ENCODE peak calls at places on chromosomes 12 and 14, in five cellular contexts. C is GM23248; T is HCT116; P is pancreas; A is activated CD4-positive, alpha-beta T cell treated with anti-CD3 and anti-CD28 coated beads for 24 hours. N is an unnamed sample.

GRCh38 chr12:54657048-54657696 is 9.0 kb upstream of the DCD start:
- DNase-seq in C (no peak), T (no peak), P (no peak), A (no peak), N (no peak)

GRCh38 chr12:95487024-95487423 is 13.1 kb downstream of the METAP2 start:
- DNase-seq in C (no peak), T (no peak), P (no peak), A (no peak), N (no peak)

GRCh38 chr12:39103552-39104165 is 198.3 kb upstream of the CPNE8 start:
- DNase-seq in C (peak), T (peak), P (no peak), A (peak), N (peak)

GRCh38 chr14:81269100-81269978 is 48.6 kb upstream of the GTF2A1 start:
- DNase-seq in C (peak), T (peak), P (no peak), A (no peak), N (peak)

GRCh38 chr12:19196959-19197630 is 67.6 kb downstream of the PLEKHA5 start:
- DNase-seq in C (no peak), T (no peak), P (no peak), A (no peak), N (no peak)

GRCh38 chr12:24421759-24422158 is 472.3 kb upstream of the SOX5 start:
- DNase-seq in C (no peak), T (no peak), P (no peak), A (no peak), N (no peak)

GRCh38 chr12:32877670-32878459 is 18.7 kb downstream of the PKP2 start:
- DNase-seq in C (peak), T (no peak), P (peak), A (no peak), N (no peak)

GRCh38 chr14:52987514-52987913 is 36.7 kb upstream of the FERMT2 start:
- DNase-seq in C (no peak), T (no peak), P (no peak), A (no peak), N (no peak)

N was measured in HCEC 1CT.